ENCODE peak calls at places on chromosomes 1 and 21, in eight cellular contexts. U, P, K, G, M, C, F and D are unnamed samples.

GRCh38 chr21:24436236-24436635 is 1171.0 kb downstream of the MRPL39 start:
- DNase-seq in F (no peak), C (no peak), P (no peak), K (no peak), G (no peak), U (no peak), M (no peak), D (no peak)

GRCh38 chr1:206453111-206453510 is 17.2 kb upstream of the IKBKE start:
- DNase-seq in G (no peak), F (no peak), U (no peak), M (no peak), C (no peak), P (no peak), K (no peak), D (no peak)

GRCh38 chr1:48793863-48794262 is 17.2 kb upstream of the BEND5 start:
- DNase-seq in U (peak; percentile 25), K (no peak), M (no peak), G (no peak), F (no peak), P (no peak), C (no peak), D (no peak)

GRCh38 chr1:222413436-222413835 is 134.5 kb downstream of the HHIPL2 start:
- DNase-seq in K (no peak), M (no peak), P (no peak), F (no peak), C (no peak), U (no peak), G (no peak), D (no peak)

GRCh38 chr21:37445228-37445627 is 78.7 kb downstream of the DYRK1A start:
- DNase-seq in K (no peak), F (no peak), C (no peak), P (peak; percentile 87), G (peak; percentile 74), M (no peak), U (no peak), D (no peak)

GRCh38 chr1:246492611-246493245 is 14.4 kb downstream of the SMYD3 start:
- DNase-seq in G (peak; percentile 84), P (peak; percentile 86), C (no peak), M (peak; percentile 60), K (peak; percentile 63), F (peak; percentile 78), U (no peak), D (no peak)

GRCh38 chr1:51569284-51570062 is 47.4 kb upstream of the OSBPL9 start:
- DNase-seq in F (peak; percentile 77), G (peak; percentile 80), M (peak; percentile 29), P (peak; percentile 60), C (peak; percentile 77), U (peak; percentile 86), K (peak; percentile 59), D (no peak)

GRCh38 chr1:219837274-219837993 is 90.9 kb downstream of the SLC30A10 start:
- DNase-seq in G (peak; percentile 69), P (peak; percentile 69), M (no peak), C (no peak), K (peak; percentile 63), U (no peak), F (peak; percentile 55), D (no peak)

GRCh38 chr1:3912809-3913685 is 13.0 kb upstream of the C1orf174 start:
- DNase-seq in P (no peak), F (no peak), C (no peak), U (no peak), M (no peak), K (no peak), G (no peak), D (no peak)

GRCh38 chr1:50476800-50477199 is 53.6 kb upstream of the DMRTA2 start:
- DNase-seq in P (no peak), C (no peak), M (no peak), F (no peak), K (no peak), G (no peak), U (no peak), D (no peak)

GRCh38 chr21:36791695-36792451 is 93.0 kb downstream of the SIM2 start:
- DNase-seq in U (no peak), F (no peak), K (no peak), M (no peak), C (no peak), G (no peak), P (no peak), D (no peak)

GRCh38 chr1:221089273-221089672 is 210.0 kb downstream of the HLX start:
- DNase-seq in K (no peak), F (peak; percentile 19), M (no peak), P (peak; percentile 53), U (no peak), G (peak; percentile 68), C (no peak), D (no peak)

GRCh38 chr1:211339631-211340041 is 13.0 kb downstream of the TRAF5 start:
- DNase-seq in M (no peak), G (no peak), F (no peak), U (no peak), P (no peak), K (no peak), C (no peak), D (no peak)

GRCh38 chr1:63984257-63984626 is 210.4 kb downstream of the ROR1 start:
- DNase-seq in U (no peak), M (no peak), G (no peak), P (peak; percentile 21), C (no peak), F (no peak), K (peak; percentile 83), D (no peak)

DNA sequence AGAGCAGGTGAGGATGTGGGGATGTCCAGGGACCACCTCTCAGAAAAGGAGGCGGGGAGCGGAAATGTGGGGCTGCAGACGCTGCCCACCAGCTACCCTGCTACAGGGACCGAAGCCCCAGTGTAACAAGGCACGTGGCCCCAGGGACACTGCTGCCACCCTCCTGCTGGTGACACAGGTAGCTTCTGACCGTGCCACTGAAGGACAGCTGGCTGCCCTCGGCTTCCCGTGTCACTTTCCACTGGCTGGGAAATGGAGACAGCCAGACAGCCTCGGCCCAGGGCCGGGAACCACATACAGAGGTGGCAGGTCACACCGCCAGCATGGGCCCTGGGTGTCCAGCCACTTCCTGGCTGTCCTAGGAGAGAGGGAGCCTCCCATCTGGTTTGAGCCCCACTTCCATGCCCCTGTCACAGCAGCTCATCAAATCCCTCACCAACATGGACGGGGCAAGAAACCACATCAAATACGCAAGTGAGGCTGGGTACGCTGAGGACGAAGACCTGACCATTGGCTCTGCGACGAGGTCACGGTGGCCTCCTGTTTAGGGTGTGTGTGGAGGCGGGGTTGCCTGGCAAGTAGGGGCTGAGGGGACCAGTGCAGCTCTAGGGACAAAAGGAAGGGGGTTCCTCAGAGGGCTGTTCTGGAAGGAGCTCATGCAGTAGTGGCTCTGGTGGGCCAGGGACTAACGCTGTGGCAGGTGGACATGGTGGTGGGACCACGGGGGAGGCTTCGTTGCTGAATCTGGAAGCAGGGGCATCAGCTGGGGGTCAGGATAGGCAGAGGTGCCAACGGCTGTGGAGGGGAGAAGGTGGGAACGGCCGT is 5.0 kb downstream of the PEX10 start:
- DNase-seq in F (no peak), P (no peak), G (no peak), M (no peak), K (no peak), C (no peak), U (no peak), D (no peak)
- TF ChIP-seq CTCF in F (no peak), P (no peak), G (no peak), M (no peak), K (no peak), C (no peak), U (no peak), D (no peak)

DNA sequence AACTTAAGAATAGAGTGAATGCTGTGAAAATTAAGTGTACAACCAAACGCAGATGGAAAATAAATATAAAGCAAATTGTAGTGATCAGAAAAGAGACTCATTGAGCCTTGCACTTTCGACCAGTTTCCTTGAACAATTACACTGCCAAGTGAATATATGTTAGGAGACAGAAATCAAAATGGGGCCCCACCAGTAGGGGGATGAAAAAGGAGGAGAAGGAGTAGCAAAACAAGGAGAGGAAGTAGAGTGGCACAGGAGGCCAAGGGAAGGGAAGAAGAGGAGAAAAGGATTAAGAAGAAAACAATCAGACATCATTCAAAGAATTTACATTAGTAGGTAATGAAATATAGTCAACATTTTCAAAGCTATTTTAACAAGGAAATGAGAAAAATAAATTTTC is 1770.6 kb downstream of the PLA2G4A start:
- DNase-seq in F (no peak), U (no peak), K (no peak), M (peak; percentile 29), C (no peak), G (no peak), P (no peak), D (no peak)
- TF ChIP-seq CTCF in F (no peak), U (no peak), K (no peak), M (peak; percentile 53), C (no peak), G (no peak), P (no peak), D (no peak)

GRCh38 chr1:59720716-59721115 is 94.0 kb upstream of the HOOK1 start:
- DNase-seq in U (no peak), M (no peak), F (no peak), P (no peak), K (no peak), C (no peak), G (no peak), D (no peak)

GRCh38 chr1:59718989-59719360 is 95.8 kb upstream of the HOOK1 start:
- DNase-seq in K (no peak), M (no peak), C (no peak), F (peak; percentile 63), G (no peak), U (no peak), P (no peak), D (no peak)

GRCh38 chr1:59714966-59715365 is 99.8 kb upstream of the HOOK1 start:
- DNase-seq in K (no peak), P (no peak), M (no peak), C (no peak), U (no peak), G (no peak), F (no peak), D (no peak)

GRCh38 chr1:59716551-59717231 is 98.1 kb upstream of the HOOK1 start:
- DNase-seq in C (no peak), K (no peak), P (no peak), F (no peak), U (no peak), G (no peak), M (no peak), D (no peak)

GRCh38 chr1:59718064-59718988 is 96.4 kb upstream of the HOOK1 start:
- DNase-seq in U (no peak), P (no peak), C (no peak), M (no peak), F (no peak), K (no peak), G (peak; percentile 34), D (no peak)
- TF ChIP-seq CTCF in U (peak; percentile 32), P (peak; percentile 22), C (peak; percentile 17), M (peak; percentile 72), F (peak; percentile 13), K (no peak), G (peak; percentile 32), D (no peak)

DNA sequence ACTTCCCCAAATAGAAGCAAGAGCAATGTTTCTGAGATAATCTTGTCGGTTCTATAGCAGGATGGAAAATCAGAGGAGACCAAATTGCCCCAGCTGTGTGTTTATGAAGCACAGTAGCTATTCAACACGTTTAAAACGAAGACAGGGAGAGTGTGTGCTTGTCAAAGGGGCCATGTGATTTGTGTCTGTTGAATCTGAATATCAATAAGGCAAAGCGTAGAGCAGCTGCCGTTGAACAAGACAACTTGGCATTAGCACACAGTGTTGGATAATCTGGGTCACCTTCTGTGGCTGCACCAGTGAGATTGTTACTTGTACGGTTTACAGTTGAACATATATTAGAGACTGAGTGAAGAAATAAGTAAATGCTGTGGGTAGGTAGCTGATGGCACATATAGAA is 1.0 kb downstream of the CRB1 start:
- DNase-seq in K (no peak), F (no peak), P (no peak), M (no peak), C (no peak), G (no peak), U (no peak), D (no peak)
- TF ChIP-seq CTCF in K (no peak), F (no peak), P (no peak), M (no peak), C (no peak), G (no peak), U (no peak), D (no peak)

GRCh38 chr1:62337785-62338631 is 18.8 kb upstream of the KANK4 start:
- DNase-seq in F (no peak), C (no peak), M (peak; percentile 52), U (no peak), P (no peak), K (no peak), G (no peak), D (no peak)
- TF ChIP-seq CTCF in F (no peak), C (no peak), M (peak; percentile 48), U (peak; percentile 5), P (no peak), K (peak; percentile 3), G (no peak), D (no peak)